ENCODE peak calls at places on chromosome 12, in six cellular contexts. W is lower lobe of right lung, T is uterus, U is nephron progenitor cell, Q is IMR-90, E is MM.1S. C is an unnamed sample.

GRCh38 chr12:106910202-106910601 is 45.5 kb upstream of the TMEM263 start:
- DNase-seq in W (no peak), T (no peak), U (no peak), Q (no peak), E (peak; percentile 54), C (no peak)

GRCh38 chr12:3771853-3772252 is 18.9 kb upstream of the CRACR2A start:
- DNase-seq in W (no peak), T (no peak), U (no peak), Q (no peak), E (no peak), C (no peak)

GRCh38 chr12:84507914-84508313 is 404.7 kb downstream of the SLC6A15 start:
- DNase-seq in W (no peak), T (no peak), U (no peak), Q (no peak), E (no peak), C (no peak)

GRCh38 chr12:28369483-28369882 is 179.2 kb downstream of the CCDC91 start:
- DNase-seq in W (no peak), T (no peak), U (no peak), Q (no peak), E (no peak), C (no peak)

GRCh38 chr12:3617565-3617964 is 126.6 kb downstream of the PRMT8 start:
- DNase-seq in W (no peak), T (no peak), U (no peak), Q (no peak), E (no peak), C (no peak)

GRCh38 chr12:27032679-27033078 is 10.3 kb downstream of the MED21 start:
- DNase-seq in W (no peak), T (no peak), U (no peak), Q (no peak), E (no peak), C (no peak)

GRCh38 chr12:123148223-123148622 is 2.7 kb downstream of the PITPNM2 start:
- DNase-seq in W (no peak), T (no peak), U (no peak), Q (no peak), E (no peak), C (no peak)

GRCh38 chr12:92973614-92974013 is 44.5 kb upstream of the EEA1 start:
- DNase-seq in W (no peak), T (no peak), U (no peak), Q (peak; percentile 90), E (peak; percentile 73), C (no peak)

GRCh38 chr12:31682136-31682962 is 22.9 kb downstream of the ETFBKMT start:
- DNase-seq in W (peak; percentile 48), T (peak; percentile 38), U (peak; percentile 49), Q (peak; percentile 82), E (peak; percentile 92), C (no peak)

GRCh38 chr12:26028953-26029740 is 70.7 kb downstream of the RASSF8 start:
- DNase-seq in W (no peak), T (peak; percentile 37), U (peak; percentile 26), Q (peak; percentile 67), E (peak; percentile 67), C (no peak)

GRCh38 chr12:19945559-19946485 is 422.5 kb upstream of the PDE3A start:
- DNase-seq in W (no peak), T (no peak), U (no peak), Q (peak; percentile 57), E (no peak), C (no peak)

GRCh38 chr12:51393676-51394545 is 2.7 kb upstream of the GALNT6 start:
- DNase-seq in W (no peak), T (no peak), U (no peak), Q (peak; percentile 96), E (no peak), C (no peak)

GRCh38 chr12:24861751-24862575 is 86.9 kb downstream of the BCAT1 start:
- DNase-seq in W (no peak), T (no peak), U (no peak), Q (peak; percentile 25), E (peak; percentile 73), C (no peak)

GRCh38 chr12:130374083-130374482 is 36.4 kb downstream of the PIWIL1 start:
- DNase-seq in W (no peak), T (no peak), U (no peak), Q (no peak), E (no peak), C (no peak)

GRCh38 chr12:132285991-132286681 is 43.3 kb downstream of the GALNT9 start:
- DNase-seq in W (peak; percentile 69), T (no peak), U (peak; percentile 53), Q (peak; percentile 21), E (no peak), C (peak; percentile 93)

GRCh38 chr12:26226629-26227375 is 31.4 kb downstream of the SSPN start:
- DNase-seq in W (no peak), T (no peak), U (peak; percentile 60), Q (no peak), E (no peak), C (no peak)

GRCh38 chr12:18868673-18869072 is 130.8 kb downstream of the CAPZA3 start:
- DNase-seq in W (no peak), T (no peak), U (no peak), Q (peak; percentile 58), E (no peak), C (no peak)

GRCh38 chr12:92133795-92134637 is 11.6 kb downstream of the BTG1 start:
- DNase-seq in W (no peak), T (no peak), U (no peak), Q (no peak), E (peak; percentile 5), C (no peak)

GRCh38 chr12:53803703-53804102 is 51.9 kb upstream of the CISTR start:
- DNase-seq in W (no peak), T (no peak), U (no peak), Q (no peak), E (no peak), C (no peak)
- TF ChIP-seq CTCF in W (no peak), T (no peak), U (no peak), Q (no peak), E (no peak), C (no peak)

GRCh38 chr12:57772429-57773322 is at the start of gene EEF1AKMT3:
- DNase-seq in W (peak; percentile 79), T (peak; percentile 61), U (peak; percentile 69), Q (peak; percentile 35), E (peak; percentile 33), C (no peak)
- TF ChIP-seq CTCF in W (no peak), T (no peak), U (no peak), Q (no peak), E (no peak), C (no peak)

DNA sequence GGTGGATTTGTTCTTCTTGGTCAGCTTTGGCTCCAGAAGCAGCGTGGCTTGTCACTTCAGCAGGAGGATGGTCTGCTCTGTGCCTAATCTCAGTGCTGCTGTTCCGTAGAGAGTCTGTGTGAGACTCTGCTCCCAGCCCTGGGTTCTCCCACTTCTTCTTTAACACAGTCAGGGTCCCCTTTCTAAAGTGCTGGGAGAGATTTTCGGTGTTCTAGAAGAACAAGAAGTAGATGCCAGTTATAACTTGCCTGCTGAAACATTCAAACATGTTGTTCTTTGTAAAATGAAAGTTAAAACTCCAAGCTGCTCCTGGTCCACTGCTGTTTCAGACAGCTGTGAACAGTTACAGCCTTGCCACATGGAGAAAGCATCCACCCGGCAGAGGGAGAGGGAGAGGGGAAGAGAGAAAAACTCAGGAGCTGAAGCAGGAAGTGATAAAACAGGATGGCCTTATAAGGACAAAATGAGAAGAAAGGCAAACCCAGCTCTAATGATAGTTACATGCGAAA is 55.2 kb upstream of the CERS5 start:
- DNase-seq in W (no peak), T (peak; percentile 78), U (peak; percentile 47), Q (peak; percentile 95), E (no peak), C (no peak)
- TF ChIP-seq CTCF in W (peak; percentile 23), T (peak; percentile 52), U (no peak), Q (peak; percentile 41), E (no peak), C (peak; percentile 74)

GRCh38 chr12:2324375-2324774 is 271.6 kb downstream of the CACNA1C start:
- DNase-seq in W (no peak), T (no peak), U (peak; percentile 20), Q (no peak), E (no peak), C (no peak)

GRCh38 chr12:2329811-2330210 is 277.0 kb downstream of the CACNA1C start:
- DNase-seq in W (no peak), T (no peak), U (no peak), Q (no peak), E (no peak), C (no peak)

GRCh38 chr12:2323538-2324261 is 270.9 kb downstream of the CACNA1C start:
- DNase-seq in W (no peak), T (no peak), U (no peak), Q (peak; percentile 33), E (no peak), C (no peak)

GRCh38 chr12:2325501-2325900 is 272.7 kb downstream of the CACNA1C start:
- DNase-seq in W (no peak), T (no peak), U (no peak), Q (no peak), E (no peak), C (no peak)

GRCh38 chr12:2326470-2326869 is 273.7 kb downstream of the CACNA1C start:
- DNase-seq in W (no peak), T (no peak), U (no peak), Q (no peak), E (no peak), C (no peak)
- TF ChIP-seq CTCF in W (no peak), T (no peak), U (no peak), Q (no peak), E (no peak), C (no peak)

GRCh38 chr12:48681738-48682532 is at the start of gene KANSL2:
- DNase-seq in W (peak; percentile 99), T (peak; percentile 98), U (peak; percentile 95), Q (peak; percentile 99), E (peak; percentile 99), C (peak; percentile 99)
- TF ChIP-seq CTCF in W (no peak), T (no peak), U (no peak), Q (no peak), E (no peak), C (no peak)

GRCh38 chr12:110819646-110820045 is 27.1 kb upstream of the CCDC63 start:
- DNase-seq in W (no peak), T (no peak), U (no peak), Q (no peak), E (no peak), C (no peak)

GRCh38 chr12:110821917-110822316 is 24.9 kb upstream of the CCDC63 start:
- DNase-seq in W (no peak), T (no peak), U (no peak), Q (no peak), E (no peak), C (no peak)

GRCh38 chr12:110824342-110824741 is 22.4 kb upstream of the CCDC63 start:
- DNase-seq in W (no peak), T (no peak), U (no peak), Q (no peak), E (no peak), C (no peak)

GRCh38 chr12:110825530-110825929 is 21.3 kb upstream of the CCDC63 start:
- DNase-seq in W (no peak), T (no peak), U (no peak), Q (no peak), E (no peak), C (no peak)

DNA sequence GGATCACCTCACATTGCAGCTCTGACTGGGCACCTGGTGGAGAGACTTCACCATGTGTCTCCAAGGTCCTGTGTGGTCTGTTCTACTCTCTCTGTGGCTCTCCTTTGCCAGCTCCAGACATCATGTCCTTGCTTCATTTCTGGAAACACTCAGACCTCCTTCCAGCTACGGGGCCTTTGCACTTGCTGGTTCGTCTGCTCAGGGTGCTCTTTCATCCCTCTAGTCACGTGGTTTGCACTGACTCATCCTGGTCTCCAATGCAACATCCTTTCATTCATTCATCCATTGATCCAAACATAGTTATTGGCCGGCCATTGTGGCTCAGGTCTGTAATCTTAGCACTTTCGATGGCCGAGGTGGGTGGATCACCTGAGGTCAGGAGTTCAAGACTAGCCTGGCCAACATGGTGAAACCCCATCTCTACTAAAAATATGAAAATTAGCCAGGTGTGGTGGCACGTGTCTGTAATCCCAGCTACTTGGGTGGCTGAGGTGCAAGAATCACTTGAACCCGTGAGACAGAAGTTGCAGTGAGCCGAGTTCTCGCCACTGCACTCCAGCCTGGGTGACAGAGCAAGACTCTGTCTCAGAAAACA is 23.9 kb upstream of the CCDC63 start:
- DNase-seq in W (no peak), T (no peak), U (no peak), Q (no peak), E (no peak), C (no peak)
- TF ChIP-seq CTCF in W (no peak), T (no peak), U (no peak), Q (no peak), E (no peak), C (no peak)

C was measured in chondrocyte.